ENCODE peak calls at places on chromosome 7, in seven cellular contexts. P is kidney, A is NCI-H510A, Z is H9, K is glutamatergic neuron, S is choroid plexus epithelial cell, J is caudate nucleus. E is an unnamed sample.

GRCh38 chr7:93117327-93117726 is 452 bp downstream of the SAMD9 start:
- DNase-seq in P (no peak), A (no peak), Z (no peak), K (no peak), S (no peak), J (no peak), E (no peak)

GRCh38 chr7:30923774-30924413 is 12.2 kb downstream of the AQP1 start:
- DNase-seq in P (peak), A (no peak), Z (peak), K (peak), S (no peak), J (no peak), E (no peak)

GRCh38 chr7:54967384-54967783 is 51.4 kb upstream of the EGFR start:
- DNase-seq in P (no peak), A (no peak), Z (no peak), K (no peak), S (peak), J (no peak), E (no peak)

GRCh38 chr7:142941541-142941940 is 2.3 kb downstream of the LLCFC1 start:
- DNase-seq in P (no peak), A (no peak), Z (no peak), K (no peak), S (no peak), J (no peak), E (no peak)

GRCh38 chr7:101386558-101387199 is 24.0 kb downstream of the COL26A1 start:
- DNase-seq in P (no peak), A (no peak), Z (peak), K (peak), S (no peak), J (no peak), E (no peak)

GRCh38 chr7:20351901-20352300 is 21.2 kb downstream of the ITGB8 start:
- DNase-seq in P (no peak), A (no peak), Z (no peak), K (no peak), S (no peak), J (no peak), E (no peak)

GRCh38 chr7:158030566-158030965 is 557.1 kb downstream of the PTPRN2 start:
- DNase-seq in P (no peak), A (no peak), Z (no peak), K (no peak), S (no peak), J (no peak), E (no peak)

GRCh38 chr7:134627775-134628153 is 18.9 kb upstream of the BPGM start:
- DNase-seq in P (no peak), A (no peak), Z (no peak), K (no peak), S (no peak), J (no peak), E (no peak)

GRCh38 chr7:9226500-9226899 is 793.1 kb downstream of the NXPH1 start:
- DNase-seq in P (no peak), A (no peak), Z (no peak), K (no peak), S (no peak), J (no peak), E (no peak)

GRCh38 chr7:28800150-28800549 is 158.0 kb downstream of the TRIL start:
- DNase-seq in P (no peak), A (no peak), Z (no peak), K (no peak), S (no peak), J (no peak), E (no peak)

GRCh38 chr7:130699686-130700085 is 13.3 kb upstream of the TSGA13 start:
- DNase-seq in P (no peak), A (no peak), Z (no peak), K (no peak), S (no peak), J (no peak), E (no peak)

GRCh38 chr7:40331915-40332314 is 197.1 kb downstream of the SUGCT start:
- DNase-seq in P (no peak), A (no peak), Z (no peak), K (no peak), S (no peak), J (no peak), E (no peak)

GRCh38 chr7:76300210-76300731 is 2.2 kb upstream of the HSPB1 start:
- DNase-seq in P (no peak), A (no peak), Z (no peak), K (no peak), S (peak), J (no peak), E (no peak)

GRCh38 chr7:5595545-5596045 is 172.0 kb upstream of the TNRC18 start:
- DNase-seq in P (no peak), A (no peak), Z (no peak), K (no peak), S (peak), J (peak), E (no peak)

GRCh38 chr7:134462337-134462925 is 3.5 kb upstream of the AKR1B1 start:
- DNase-seq in P (no peak), A (no peak), Z (no peak), K (no peak), S (peak), J (no peak), E (no peak)

GRCh38 chr7:127000725-127001124 is 252.0 kb downstream of the GRM8 start:
- DNase-seq in P (no peak), A (no peak), Z (no peak), K (no peak), S (no peak), J (no peak), E (no peak)

GRCh38 chr7:35334511-35334910 is 80.6 kb upstream of the TBX20 start:
- DNase-seq in P (no peak), A (no peak), Z (no peak), K (no peak), S (peak), J (no peak), E (no peak)

GRCh38 chr7:15938153-15938552 is 251.7 kb upstream of the MEOX2 start:
- DNase-seq in P (no peak), A (no peak), Z (no peak), K (no peak), S (no peak), J (no peak), E (no peak)

GRCh38 chr7:30920021-30920583 is 8.4 kb downstream of the AQP1 start:
- DNase-seq in P (peak), A (no peak), Z (no peak), K (peak), S (no peak), J (no peak), E (no peak)

GRCh38 chr7:84399661-84400060 is 205.1 kb upstream of the SEMA3A start:
- DNase-seq in P (no peak), A (no peak), Z (no peak), K (peak), S (no peak), J (no peak), E (no peak)

GRCh38 chr7:81447351-81447952 is 322.4 kb downstream of the HGF start:
- DNase-seq in P (no peak), A (no peak), Z (no peak), K (no peak), S (peak), J (no peak), E (no peak)

GRCh38 chr7:74606101-74606908 is 51.2 kb upstream of the GTF2I start:
- DNase-seq in P (peak), A (peak), Z (peak), K (peak), S (no peak), J (peak), E (peak)

GRCh38 chr7:8155836-8156235 is 106.1 kb downstream of the ICA1 start:
- DNase-seq in P (no peak), A (no peak), Z (no peak), K (no peak), S (no peak), J (no peak), E (no peak)

GRCh38 chr7:116598278-116598677 is 73.4 kb downstream of the CAV1 start:
- DNase-seq in P (no peak), A (no peak), Z (no peak), K (no peak), S (peak), J (no peak), E (no peak)

GRCh38 chr7:132638000-132638399 is 61.7 kb upstream of the PLXNA4 start:
- DNase-seq in P (no peak), A (no peak), Z (no peak), K (no peak), S (no peak), J (no peak), E (no peak)

GRCh38 chr7:130356121-130356759 is 11.6 kb downstream of the CPA5 start:
- DNase-seq in P (peak), A (no peak), Z (peak), K (no peak), S (peak), J (no peak), E (no peak)

GRCh38 chr7:134690016-134690415 is 43.4 kb downstream of the BPGM start:
- DNase-seq in P (no peak), A (no peak), Z (no peak), K (no peak), S (peak), J (no peak), E (no peak)

GRCh38 chr7:28407643-28408042 is 4.7 kb upstream of the CREB5 start:
- DNase-seq in P (no peak), A (no peak), Z (no peak), K (no peak), S (peak), J (no peak), E (no peak)

E was measured in stimulated activated CD4-positive, alpha-beta T cell treated with anti-CD3 and anti-CD28 coated beads, Interleukin-1b, Interleukin-23, amount 100 ng/mL, for 48 hours.